ENCODE peak calls at places on chromosomes 16 and 17, in ten cellular contexts. C is WTC11, Y is cardiac muscle cell, F is fibroblast of the aortic adventitia, W is A549, D is AG09309, H is tibial nerve, Z is B cell, K is AG10803, P is spleen. E is an unnamed sample.

GRCh38 chr16:65713409-65713808 is 591.5 kb upstream of the CDH11 start:
- DNase-seq in H (no peak), W (no peak), K (no peak), P (no peak), Z (no peak), C (peak), Y (no peak), F (no peak), D (no peak), E (no peak)

GRCh38 chr17:57612202-57613071 is 132.7 kb downstream of the CCDC182 start:
- DNase-seq in D (no peak), P (no peak), F (no peak), Y (no peak), K (no peak), H (no peak), C (peak), Z (peak), W (no peak), E (no peak)

GRCh38 chr16:20598832-20599469 is 22.8 kb upstream of the ACSM2B start:
- DNase-seq in H (no peak), K (no peak), Z (no peak), D (no peak), W (no peak), Y (no peak), P (no peak), F (no peak), C (no peak), E (no peak)

GRCh38 chr16:8565498-8565897 is 24.8 kb downstream of the TMEM114 start:
- DNase-seq in K (no peak), Y (no peak), H (no peak), Z (no peak), D (no peak), W (no peak), C (peak), F (no peak), P (no peak), E (no peak)

GRCh38 chr17:10628756-10629155 is 28.4 kb downstream of the MYH3 start:
- DNase-seq in Z (no peak), K (no peak), F (no peak), C (peak), W (peak), D (no peak), P (no peak), Y (no peak), H (no peak), E (no peak)

GRCh38 chr17:48618366-48618896 is 3.3 kb upstream of the HOXB8 start:
- DNase-seq in W (peak), Z (peak), K (peak), C (peak), Y (peak), F (peak), D (peak), P (peak), H (peak), E (peak)

GRCh38 chr17:33582661-33583060 is 289.6 kb upstream of the ASIC2 start:
- DNase-seq in K (no peak), Y (no peak), Z (no peak), P (no peak), D (no peak), F (no peak), C (no peak), W (no peak), H (no peak), E (no peak)

GRCh38 chr17:14107889-14108288 is 38.6 kb downstream of the COX10 start:
- DNase-seq in C (no peak), Y (no peak), H (no peak), P (no peak), D (no peak), F (no peak), Z (no peak), W (no peak), K (no peak), E (no peak)

GRCh38 chr17:3602499-3602898 is 6.7 kb downstream of the TRPV1 start:
- DNase-seq in F (peak), W (peak), K (peak), C (peak), Y (peak), H (no peak), P (no peak), Z (peak), D (no peak), E (no peak)

GRCh38 chr16:86865866-86866675 is 287.7 kb downstream of the FOXL1 start:
- DNase-seq in P (peak), C (no peak), K (peak), H (no peak), F (no peak), Y (no peak), W (no peak), Z (no peak), D (no peak), E (peak)

GRCh38 chr16:69309316-69309715 is 1.8 kb upstream of the VPS4A start:
- DNase-seq in Z (no peak), H (no peak), D (no peak), W (no peak), F (no peak), Y (no peak), P (peak), K (no peak), C (no peak), E (no peak)

GRCh38 chr17:78619334-78619733 is 42.1 kb upstream of the DNAH17 start:
- DNase-seq in Y (no peak), D (no peak), P (peak), F (no peak), W (no peak), K (no peak), Z (no peak), H (no peak), C (no peak), E (no peak)

GRCh38 chr17:72597354-72598087 is 476.7 kb downstream of the SOX9 start:
- DNase-seq in C (no peak), P (no peak), W (no peak), F (no peak), K (no peak), H (no peak), D (no peak), Z (no peak), Y (no peak), E (no peak)

GRCh38 chr16:27107185-27107592 is 40.5 kb downstream of the C16orf82 start:
- DNase-seq in Z (no peak), Y (no peak), P (no peak), C (no peak), H (no peak), D (no peak), W (no peak), K (no peak), F (no peak), E (no peak)

GRCh38 chr16:50884066-50884860 is 142.4 kb downstream of the CYLD start:
- DNase-seq in W (peak), F (no peak), C (peak), K (no peak), Z (peak), H (no peak), Y (no peak), D (no peak), P (no peak), E (peak)

GRCh38 chr17:16938496-16939270 is 33.2 kb downstream of the TNFRSF13B start:
- DNase-seq in D (no peak), F (no peak), C (peak), W (no peak), P (peak), K (no peak), H (no peak), Y (no peak), Z (no peak), E (peak)

GRCh38 chr17:49315551-49315951 is 46.5 kb downstream of the ZNF652 start:
- DNase-seq in Z (peak), H (peak), K (peak), P (peak), D (peak), W (peak), Y (peak), C (peak), F (peak), E (peak)

GRCh38 chr16:57537596-57538234 is 1.3 kb upstream of the CCDC102A start:
- DNase-seq in F (no peak), Z (peak), H (no peak), K (no peak), W (no peak), P (peak), Y (no peak), C (no peak), D (no peak), E (no peak)

GRCh38 chr17:16465861-16466338 is 26.1 kb downstream of the LRRC75A start:
- DNase-seq in K (no peak), Z (no peak), P (no peak), D (no peak), W (no peak), Y (no peak), C (no peak), F (peak), H (no peak), E (no peak)

GRCh38 chr17:73099504-73099903 is 7.0 kb upstream of the SLC39A11 start:
- DNase-seq in D (no peak), F (no peak), C (no peak), Y (no peak), Z (no peak), K (no peak), W (no peak), P (no peak), H (no peak), E (no peak)

GRCh38 chr16:48503779-48504178 is 106.2 kb downstream of the N4BP1 start:
- DNase-seq in F (peak), P (peak), W (no peak), D (peak), H (peak), C (no peak), K (peak), Z (no peak), Y (peak), E (peak)

DNA sequence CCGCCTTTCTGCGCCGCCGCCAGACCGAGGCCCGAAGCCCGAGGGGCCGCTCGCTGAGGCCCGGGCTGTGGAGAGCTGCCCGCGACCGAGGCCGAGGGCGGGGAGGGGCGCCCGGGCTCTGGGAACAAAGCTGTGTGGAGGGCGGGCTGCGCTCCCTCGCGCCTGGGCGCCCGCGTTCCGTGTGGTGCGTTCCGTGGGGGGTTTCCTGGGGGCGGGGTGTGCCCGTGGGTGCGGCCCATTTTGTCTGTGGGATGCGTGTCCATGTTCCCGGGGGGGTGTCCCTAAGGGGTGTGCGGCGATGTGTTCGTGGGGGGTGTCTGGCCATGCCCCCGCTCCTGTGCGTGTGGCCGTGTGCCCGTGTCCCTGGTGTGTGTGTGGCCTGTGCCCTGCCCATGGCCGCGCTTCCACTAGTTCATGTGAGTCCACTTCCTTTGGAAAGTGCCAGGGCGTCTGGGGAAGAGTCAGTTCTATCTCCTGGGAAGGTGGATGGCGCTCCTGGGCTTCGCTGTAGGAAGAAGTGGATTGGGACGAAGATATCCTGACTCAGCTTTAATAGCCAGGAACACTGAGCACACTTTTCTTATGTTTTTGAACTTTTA is 520 bp downstream of the JPT2 start:
- DNase-seq in K (peak), H (peak), P (no peak), D (no peak), Y (peak), W (peak), F (peak), Z (peak), C (no peak), E (no peak)
- TF ChIP-seq CTCF in K (no peak), H (no peak), P (no peak), D (no peak), Y (no peak), W (no peak), F (no peak), Z (no peak), C (no peak), E (no peak)

GRCh38 chr16:56311208-56312027 is 113.9 kb downstream of the AMFR start:
- DNase-seq in P (peak), C (peak), D (no peak), H (no peak), Z (no peak), K (no peak), F (no peak), W (no peak), Y (no peak), E (no peak)
- TF ChIP-seq CTCF in P (no peak), C (no peak), D (peak), H (no peak), Z (no peak), K (no peak), F (no peak), W (peak), Y (peak), E (no peak)

DNA sequence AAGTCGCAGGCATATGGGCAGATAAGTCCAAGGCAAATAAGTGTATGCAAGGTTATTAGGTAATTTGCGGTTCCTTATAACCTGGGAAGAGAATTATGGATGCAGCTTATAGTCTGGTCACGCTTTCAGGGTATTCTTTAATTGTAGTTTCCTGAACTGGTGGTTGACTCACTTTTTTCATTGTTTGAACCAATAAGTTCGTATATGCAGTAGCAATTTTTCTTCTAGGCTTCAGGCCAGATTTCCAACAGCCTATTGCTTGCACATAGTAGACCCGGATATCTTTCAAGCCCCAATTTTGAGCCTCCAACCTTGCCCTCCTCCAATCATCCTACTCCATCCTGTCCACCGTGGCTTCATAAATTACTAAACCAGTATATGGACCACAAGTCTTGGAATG is 12.8 kb downstream of the CEP95 start:
- DNase-seq in K (no peak), D (no peak), P (no peak), H (no peak), W (no peak), Z (no peak), C (no peak), F (no peak), Y (no peak), E (no peak)
- TF ChIP-seq CTCF in K (no peak), D (no peak), P (no peak), H (no peak), W (no peak), Z (no peak), C (no peak), F (no peak), Y (no peak), E (no peak)

GRCh38 chr16:73024571-73025105 is 23.3 kb downstream of the ZFHX3 start:
- DNase-seq in P (no peak), K (no peak), H (no peak), Y (no peak), F (no peak), Z (no peak), D (no peak), W (no peak), C (no peak), E (no peak)
- TF ChIP-seq CTCF in P (no peak), K (no peak), H (no peak), Y (no peak), F (no peak), Z (no peak), D (no peak), W (no peak), C (no peak), E (no peak)

GRCh38 chr16:74111583-74111982 is 185.0 kb upstream of the PSMD7 start:
- DNase-seq in W (no peak), F (no peak), Z (no peak), Y (no peak), C (no peak), H (no peak), D (no peak), P (no peak), K (no peak), E (no peak)

GRCh38 chr16:74107795-74108610 is 188.6 kb upstream of the PSMD7 start:
- DNase-seq in C (peak), F (no peak), Y (peak), K (peak), Z (peak), D (peak), P (no peak), H (no peak), W (peak), E (no peak)
- TF ChIP-seq CTCF in C (peak), F (peak), Y (peak), K (peak), Z (peak), D (peak), P (no peak), H (peak), W (peak), E (peak)

GRCh38 chr16:55655709-55656694 is at the start of gene SLC6A2:
- DNase-seq in D (no peak), W (peak), C (peak), Y (no peak), H (no peak), K (no peak), F (no peak), P (no peak), Z (peak), E (no peak)
- TF ChIP-seq CTCF in D (no peak), W (no peak), C (no peak), Y (no peak), H (no peak), K (no peak), F (no peak), P (no peak), Z (no peak), E (no peak)

DNA sequence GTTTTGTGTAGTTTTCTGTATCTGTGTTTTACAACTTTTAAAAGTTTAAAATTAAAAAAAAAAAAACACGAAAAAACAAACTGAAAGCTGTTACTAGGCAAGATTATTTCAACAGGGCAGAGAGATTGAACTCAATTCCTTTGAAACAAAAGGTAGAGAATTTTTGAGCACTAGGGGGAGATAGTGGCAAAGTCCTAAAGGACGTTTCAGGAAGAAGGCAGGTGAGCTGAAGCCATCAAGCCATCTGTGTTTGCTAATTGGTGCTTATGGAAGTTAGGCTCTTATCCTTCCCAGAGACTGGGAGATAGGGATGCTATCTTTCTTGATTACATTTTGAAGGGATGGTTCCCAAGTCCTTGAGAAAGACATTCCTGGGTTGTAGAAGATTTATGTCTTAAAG is 70.6 kb upstream of the CLEC3A start:
- DNase-seq in Y (peak), W (peak), Z (no peak), D (no peak), C (no peak), K (no peak), H (no peak), P (no peak), F (no peak), E (no peak)
- TF ChIP-seq CTCF in Y (peak), W (peak), Z (peak), D (no peak), C (peak), K (no peak), H (no peak), P (no peak), F (peak), E (no peak)

DNA sequence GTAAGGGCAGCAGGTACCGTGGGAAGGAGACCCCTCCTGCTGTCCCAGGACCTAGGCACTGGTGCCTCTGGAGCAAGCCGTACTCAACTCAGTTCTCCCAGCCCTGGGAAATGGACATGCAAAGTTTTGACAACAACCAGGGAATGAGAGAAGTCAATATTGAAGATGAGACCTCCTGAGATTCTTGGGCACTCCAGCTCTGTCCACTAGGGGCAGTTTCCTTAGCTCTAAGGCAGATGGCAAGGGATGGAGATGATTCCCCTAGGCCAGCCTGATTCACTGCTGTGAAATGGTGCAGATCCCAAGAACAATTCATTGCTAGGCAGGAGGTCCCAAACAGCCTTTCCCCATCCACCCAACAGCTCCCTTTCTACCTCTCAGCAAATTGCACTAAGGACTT is 20.6 kb upstream of the SDR42E2 start:
- DNase-seq in F (peak), Y (peak), K (peak), P (no peak), Z (no peak), D (no peak), H (no peak), W (peak), C (peak), E (no peak)
- TF ChIP-seq CTCF in F (peak), Y (peak), K (peak), P (no peak), Z (peak), D (peak), H (no peak), W (peak), C (peak), E (peak)